ENCODE peak calls at places on chromosomes 11 and 22, in seven cellular contexts. Y is stimulated activated naive CD8-positive, alpha-beta T cell treated with anti-CD3 and anti-CD28 coated beads, Interleukin-15, amount 100 ng/mL, for 72 hours; I is IMR-90; R is HCEC 1CT; F is ovary; A is GM23248; E is thoracic aorta. N is an unnamed sample.

GRCh38 chr11:73237471-73238290 is 19.6 kb downstream of the P2RY2 start:
- DNase-seq in Y (no peak), I (peak; percentile 52), R (peak; percentile 15), F (no peak), A (peak; percentile 62), E (peak; percentile 35), N (no peak)

GRCh38 chr11:132037467-132037862 is 667.0 kb downstream of the NTM start:
- DNase-seq in Y (no peak), I (no peak), R (no peak), F (no peak), A (no peak), E (no peak), N (no peak)

GRCh38 chr11:65903068-65903481 is 2.9 kb upstream of the FOSL1 start:
- DNase-seq in Y (no peak), I (peak; percentile 91), R (peak; percentile 93), F (no peak), A (peak; percentile 95), E (no peak), N (no peak)

GRCh38 chr11:114162719-114163123 is 103.2 kb downstream of the ZBTB16 start:
- DNase-seq in Y (no peak), I (peak; percentile 94), R (peak; percentile 99), F (peak; percentile 97), A (peak; percentile 96), E (peak; percentile 84), N (no peak)

GRCh38 chr11:118619444-118620205 is 12.2 kb downstream of the PHLDB1 start:
- DNase-seq in Y (no peak), I (peak; percentile 98), R (peak; percentile 96), F (peak; percentile 56), A (peak; percentile 99), E (peak; percentile 80), N (no peak)

GRCh38 chr11:117385906-117386305 is 58.3 kb downstream of the CEP164 start:
- DNase-seq in Y (no peak), I (no peak), R (no peak), F (no peak), A (no peak), E (no peak), N (no peak)

GRCh38 chr11:63719987-63720386 is 38.7 kb downstream of the RTN3 start:
- DNase-seq in Y (no peak), I (peak; percentile 63), R (no peak), F (no peak), A (peak; percentile 14), E (no peak), N (no peak)

GRCh38 chr11:64762916-64763803 is 3.4 kb upstream of the PYGM start:
- DNase-seq in Y (no peak), I (peak; percentile 79), R (peak; percentile 19), F (peak; percentile 25), A (peak; percentile 58), E (no peak), N (no peak)

GRCh38 chr11:18705651-18706281 is 7.2 kb downstream of the TMEM86A start:
- DNase-seq in Y (peak; percentile 17), I (no peak), R (no peak), F (peak; percentile 50), A (peak; percentile 18), E (no peak), N (no peak)

GRCh38 chr22:45263790-45264269 is 20.9 kb upstream of the UPK3A start:
- DNase-seq in Y (no peak), I (peak; percentile 84), R (peak; percentile 83), F (peak; percentile 75), A (peak; percentile 94), E (no peak), N (no peak)

GRCh38 chr11:72039108-72039850 is 40.6 kb downstream of the IL18BP start:
- DNase-seq in Y (no peak), I (peak; percentile 60), R (no peak), F (no peak), A (peak; percentile 63), E (no peak), N (no peak)

GRCh38 chr11:9802291-9802861 is 138.5 kb downstream of the SWAP70 start:
- DNase-seq in Y (no peak), I (peak; percentile 91), R (peak; percentile 86), F (no peak), A (peak; percentile 90), E (no peak), N (no peak)

GRCh38 chr11:72227316-72228228 is 3.0 kb downstream of the INPPL1 start:
- DNase-seq in Y (peak; percentile 8), I (peak; percentile 47), R (no peak), F (no peak), A (peak; percentile 27), E (no peak), N (no peak)

GRCh38 chr11:103295704-103296103 is 186.5 kb downstream of the DYNC2H1 start:
- DNase-seq in Y (no peak), I (no peak), R (no peak), F (no peak), A (no peak), E (no peak), N (peak; percentile 19)

GRCh38 chr11:120095516-120095915 is 42.4 kb downstream of the TRIM29 start:
- DNase-seq in Y (no peak), I (no peak), R (no peak), F (no peak), A (no peak), E (no peak), N (no peak)

GRCh38 chr11:15901046-15901445 is 455.3 kb downstream of the SOX6 start:
- DNase-seq in Y (no peak), I (no peak), R (no peak), F (no peak), A (no peak), E (no peak), N (no peak)

GRCh38 chr11:12235549-12235944 is 125.2 kb downstream of the MICAL2 start:
- DNase-seq in Y (no peak), I (peak; percentile 34), R (no peak), F (peak; percentile 39), A (no peak), E (no peak), N (no peak)

GRCh38 chr22:27879923-27880322 is 39.1 kb downstream of the PITPNB start:
- DNase-seq in Y (no peak), I (peak; percentile 54), R (peak; percentile 54), F (no peak), A (peak; percentile 76), E (no peak), N (no peak)

GRCh38 chr11:68051191-68052136 is 12.6 kb downstream of the TCIRG1 start:
- DNase-seq in Y (no peak), I (no peak), R (no peak), F (peak; percentile 19), A (no peak), E (no peak), N (no peak)

GRCh38 chr11:36566407-36567053 is 1.3 kb upstream of the RAG1 start:
- DNase-seq in Y (no peak), I (no peak), R (no peak), F (no peak), A (no peak), E (no peak), N (no peak)

GRCh38 chr22:42768385-42769035 is 47.8 kb upstream of the A4GALT start:
- DNase-seq in Y (no peak), I (no peak), R (no peak), F (no peak), A (no peak), E (no peak), N (no peak)

GRCh38 chr11:103929168-103929903 is 107.1 kb upstream of the DDI1 start:
- DNase-seq in Y (no peak), I (no peak), R (no peak), F (no peak), A (no peak), E (no peak), N (no peak)

GRCh38 chr11:92628401-92629292 is 340.8 kb upstream of the MTNR1B start:
- DNase-seq in Y (no peak), I (peak; percentile 45), R (no peak), F (no peak), A (peak; percentile 50), E (no peak), N (peak; percentile 91)

GRCh38 chr11:113796663-113797259 is 17.2 kb downstream of the CLDN25 start:
- DNase-seq in Y (no peak), I (peak; percentile 34), R (peak; percentile 40), F (no peak), A (peak; percentile 73), E (no peak), N (peak; percentile 3)

GRCh38 chr22:43094085-43094484 is 4.9 kb upstream of the TTLL1 start:
- DNase-seq in Y (no peak), I (peak; percentile 18), R (no peak), F (no peak), A (peak; percentile 71), E (no peak), N (no peak)

GRCh38 chr11:29184939-29185890 is 831.6 kb downstream of the KCNA4 start:
- DNase-seq in Y (no peak), I (peak; percentile 98), R (peak; percentile 95), F (no peak), A (peak; percentile 91), E (no peak), N (no peak)

GRCh38 chr11:32852142-32852541 is 22.4 kb downstream of the PRRG4 start:
- DNase-seq in Y (no peak), I (peak; percentile 16), R (peak; percentile 64), F (no peak), A (peak; percentile 75), E (no peak), N (no peak)

GRCh38 chr11:68271781-68272608 is at the start of gene C11orf24:
- DNase-seq in Y (peak; percentile 94), I (peak; percentile 91), R (peak; percentile 95), F (peak; percentile 94), A (peak; percentile 97), E (peak; percentile 79), N (peak; percentile 81)

GRCh38 chr11:27910186-27910941 is 197.6 kb downstream of the KIF18A start:
- DNase-seq in Y (no peak), I (peak; percentile 84), R (peak; percentile 85), F (no peak), A (peak; percentile 87), E (no peak), N (no peak)

GRCh38 chr11:118138839-118139420 is 13.7 kb downstream of the SCN4B start:
- DNase-seq in Y (no peak), I (no peak), R (no peak), F (no peak), A (no peak), E (no peak), N (no peak)

GRCh38 chr11:60500276-60500935 is 7.8 kb downstream of the MS4A12 start:
- DNase-seq in Y (no peak), I (no peak), R (no peak), F (no peak), A (peak; percentile 6), E (no peak), N (no peak)

GRCh38 chr11:93169950-93170561 is 27.7 kb downstream of the SLC36A4 start:
- DNase-seq in Y (no peak), I (peak; percentile 62), R (peak; percentile 41), F (no peak), A (peak; percentile 55), E (no peak), N (no peak)

GRCh38 chr11:35629914-35630313 is 11.7 kb downstream of the FJX1 start:
- DNase-seq in Y (no peak), I (peak; percentile 100), R (peak; percentile 99), F (no peak), A (peak; percentile 98), E (no peak), N (no peak)

GRCh38 chr11:528166-528814 is 7.1 kb downstream of the HRAS start:
- DNase-seq in Y (no peak), I (no peak), R (no peak), F (no peak), A (no peak), E (no peak), N (no peak)

N was measured in NCI-H1930.